ENCODE peak calls at places on chromosomes 7 and 10, in eight cellular contexts. W is EL; G is stimulated activated CD8-positive, alpha-beta memory T cell treated with anti-CD3 and anti-CD28 coated beads, Interleukin-7, amount 100 ng/mL, for 1 hour; R is stimulated activated CD4-positive, alpha-beta T cell treated with anti-CD3 and anti-CD28 coated beads, TNF-alpha, amount 100 ng/mL, for 1 hour; F is neural crest cell; Y is NCI-H1105; E is upper lobe of left lung; K is progenitor cell of endocrine pancreas. L is an unnamed sample.

GRCh38 chr7:80719261-80719660 is 80.8 kb downstream of the CD36 start:
- DNase-seq in W (peak; percentile 83), G (no peak), R (no peak), F (no peak), Y (no peak), E (no peak), K (no peak), L (no peak)

GRCh38 chr7:19932549-19933249 is 159.3 kb upstream of the TMEM196 start:
- DNase-seq in W (no peak), G (no peak), R (no peak), F (no peak), Y (no peak), E (no peak), K (no peak), L (no peak)

GRCh38 chr7:130804156-130804708 is 70.2 kb upstream of the KLF14 start:
- DNase-seq in W (no peak), G (no peak), R (no peak), F (no peak), Y (no peak), E (no peak), K (no peak), L (no peak)

GRCh38 chr10:43212043-43212721 is 54.7 kb downstream of the RASGEF1A start:
- DNase-seq in W (no peak), G (no peak), R (no peak), F (no peak), Y (no peak), E (peak; percentile 50), K (no peak), L (no peak)

GRCh38 chr10:104937528-104937927 is 296.4 kb downstream of the SORCS3 start:
- DNase-seq in W (peak; percentile 62), G (no peak), R (no peak), F (no peak), Y (peak; percentile 74), E (no peak), K (no peak), L (no peak)

GRCh38 chr7:29345590-29345989 is 151.0 kb downstream of the CHN2 start:
- DNase-seq in W (peak; percentile 6), G (no peak), R (no peak), F (no peak), Y (no peak), E (no peak), K (no peak), L (peak; percentile 34)

GRCh38 chr10:50561816-50562215 is 61.9 kb downstream of the SGMS1 start:
- DNase-seq in W (no peak), G (no peak), R (no peak), F (no peak), Y (no peak), E (no peak), K (no peak), L (no peak)

GRCh38 chr7:11373546-11374142 is 400.0 kb downstream of the PHF14 start:
- DNase-seq in W (no peak), G (no peak), R (no peak), F (no peak), Y (peak; percentile 52), E (no peak), K (no peak), L (no peak)

GRCh38 chr10:5894458-5894857 is 4.4 kb downstream of the FBH1 start:
- DNase-seq in W (no peak), G (no peak), R (no peak), F (no peak), Y (no peak), E (no peak), K (no peak), L (no peak)

GRCh38 chr10:87659571-87660483 is at the start of gene PAPSS2:
- DNase-seq in W (peak; percentile 83), G (no peak), R (peak; percentile 10), F (peak; percentile 54), Y (no peak), E (peak; percentile 92), K (peak; percentile 35), L (no peak)

GRCh38 chr10:124366825-124367224 is 51.9 kb downstream of the OAT start:
- DNase-seq in W (no peak), G (no peak), R (no peak), F (no peak), Y (no peak), E (no peak), K (no peak), L (no peak)

GRCh38 chr10:71266147-71266917 is 52.7 kb upstream of the SLC29A3 start:
- DNase-seq in W (peak; percentile 47), G (no peak), R (no peak), F (no peak), Y (no peak), E (peak; percentile 81), K (no peak), L (no peak)

GRCh38 chr10:79074732-79075131 is 6.0 kb downstream of the ZMIZ1 start:
- DNase-seq in W (no peak), G (no peak), R (no peak), F (no peak), Y (no peak), E (no peak), K (no peak), L (no peak)

GRCh38 chr7:2488272-2488645 is 12.1 kb upstream of the GRIFIN start:
- DNase-seq in W (peak; percentile 30), G (no peak), R (no peak), F (no peak), Y (no peak), E (no peak), K (no peak), L (no peak)

GRCh38 chr7:96952974-96953391 is 52.4 kb upstream of the DLX6 start:
- DNase-seq in W (peak; percentile 58), G (no peak), R (no peak), F (no peak), Y (no peak), E (no peak), K (no peak), L (no peak)

GRCh38 chr7:41756783-41757182 is 53.9 kb upstream of the INHBA start:
- DNase-seq in W (no peak), G (no peak), R (no peak), F (no peak), Y (no peak), E (no peak), K (no peak), L (no peak)

GRCh38 chr7:151993977-151994676 is 31.3 kb upstream of the GALNT11 start:
- DNase-seq in W (no peak), G (no peak), R (peak; percentile 7), F (no peak), Y (peak; percentile 8), E (no peak), K (no peak), L (peak; percentile 45)

GRCh38 chr7:40507166-40507565 is 372.4 kb downstream of the SUGCT start:
- DNase-seq in W (no peak), G (no peak), R (no peak), F (no peak), Y (no peak), E (no peak), K (no peak), L (no peak)

GRCh38 chr7:151872531-151873401 is 4.1 kb downstream of the PRKAG2 start:
- DNase-seq in W (no peak), G (no peak), R (no peak), F (no peak), Y (no peak), E (no peak), K (no peak), L (no peak)

GRCh38 chr7:25386311-25386744 is 158.0 kb upstream of the NPVF start:
- DNase-seq in W (no peak), G (no peak), R (no peak), F (no peak), Y (no peak), E (no peak), K (no peak), L (no peak)

GRCh38 chr10:6163364-6164270 is 39.1 kb upstream of the PFKFB3 start:
- DNase-seq in W (peak; percentile 86), G (peak; percentile 89), R (peak; percentile 93), F (peak; percentile 61), Y (peak; percentile 42), E (peak; percentile 99), K (peak; percentile 65), L (peak; percentile 70)

GRCh38 chr7:45258533-45259226 is 101.1 kb downstream of the RAMP3 start:
- DNase-seq in W (no peak), G (no peak), R (no peak), F (no peak), Y (no peak), E (no peak), K (no peak), L (no peak)

GRCh38 chr7:114569160-114569559 is 154.5 kb downstream of the FOXP2 start:
- DNase-seq in W (no peak), G (no peak), R (no peak), F (no peak), Y (no peak), E (no peak), K (no peak), L (no peak)

GRCh38 chr7:32929430-32930161 is 27.6 kb upstream of the FKBP9 start:
- DNase-seq in W (no peak), G (no peak), R (no peak), F (no peak), Y (no peak), E (peak; percentile 27), K (no peak), L (no peak)

GRCh38 chr7:107993879-107994278 is 9.1 kb downstream of the LAMB1 start:
- DNase-seq in W (no peak), G (no peak), R (no peak), F (no peak), Y (peak; percentile 39), E (no peak), K (no peak), L (no peak)

GRCh38 chr7:111855842-111856227 is 293.5 kb upstream of the IMMP2L start:
- DNase-seq in W (peak; percentile 17), G (no peak), R (no peak), F (no peak), Y (no peak), E (no peak), K (no peak), L (no peak)

GRCh38 chr10:133254421-133255120 is 16.9 kb downstream of the VENTX start:
- DNase-seq in W (no peak), G (no peak), R (no peak), F (no peak), Y (no peak), E (peak; percentile 66), K (no peak), L (no peak)